ENCODE peak calls at places on chromosomes 7 and 10, in six cellular contexts. X, J, P, G, C and R are unnamed samples.

GRCh38 chr7:65798111-65799075 is 74.5 kb upstream of the VKORC1L1 start:
- DNase-seq in C (no peak), G (no peak), J (no peak), X (no peak), P (no peak), R (no peak)

GRCh38 chr7:153354071-153354470 is 594.5 kb downstream of the ACTR3B start:
- DNase-seq in X (no peak), C (no peak), J (no peak), G (no peak), P (no peak), R (peak; percentile 65)

GRCh38 chr10:112137381-112137987 is 46.1 kb downstream of the GPAM start:
- DNase-seq in X (peak; percentile 58), G (peak; percentile 59), P (peak; percentile 85), C (peak; percentile 68), J (peak; percentile 35), R (peak; percentile 85)

GRCh38 chr7:17095951-17096350 is 202.5 kb upstream of the AHR start:
- DNase-seq in G (no peak), X (no peak), J (no peak), C (no peak), P (no peak), R (no peak)

GRCh38 chr7:142478479-142479220 is 220.8 kb upstream of the PRSS58 start:
- DNase-seq in G (peak; percentile 48), P (peak; percentile 37), J (no peak), X (peak; percentile 54), C (peak; percentile 38), R (peak; percentile 65)

GRCh38 chr7:16078076-16078952 is 343.0 kb downstream of the CRPPA start:
- DNase-seq in P (peak; percentile 76), J (no peak), G (peak; percentile 69), X (no peak), C (peak; percentile 24), R (peak; percentile 75)

GRCh38 chr7:128204455-128204854 is 36.6 kb upstream of the LEP start:
- DNase-seq in G (no peak), J (no peak), C (no peak), P (no peak), X (no peak), R (no peak)

GRCh38 chr7:139828880-139829653 is at the start of gene TBXAS1:
- DNase-seq in C (peak; percentile 19), X (peak; percentile 66), J (no peak), G (no peak), P (no peak), R (no peak)

GRCh38 chr7:50275430-50275829 is 29.1 kb upstream of the IKZF1 start:
- DNase-seq in P (no peak), C (no peak), J (no peak), G (no peak), X (no peak), R (no peak)

GRCh38 chr10:4569132-4569531 is 256.9 kb upstream of the AKR1E2 start:
- DNase-seq in C (no peak), P (no peak), X (no peak), G (no peak), J (no peak), R (no peak)

DNA sequence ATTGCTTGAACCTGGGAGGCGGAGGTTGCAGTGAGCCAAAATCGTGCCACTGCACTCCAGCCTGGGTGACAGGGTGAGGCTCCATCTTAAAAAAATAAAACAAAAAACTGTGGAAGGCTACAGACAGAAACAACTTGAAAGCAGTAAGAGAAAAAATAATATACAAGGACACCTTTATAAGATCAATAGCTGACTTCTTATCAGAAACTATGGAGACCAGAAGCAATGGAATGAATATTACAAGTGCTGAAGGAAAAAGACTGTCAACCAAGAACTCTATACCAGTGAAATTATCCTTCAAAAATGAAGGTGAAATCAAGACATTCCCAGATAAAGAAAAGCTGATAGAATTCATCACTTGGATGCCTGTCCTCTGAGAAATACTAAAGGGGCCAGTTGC is 49.0 kb downstream of the RBAK start:
- DNase-seq in G (peak; percentile 2), P (no peak), J (no peak), X (no peak), C (no peak), R (no peak)
- H3K9me3 ChIP-seq in G (peaks cover 3% of the 10 kb centered on the region), P (no peaks in the 10 kb centered on the region), J (peaks cover 21% of the 10 kb centered on the region), X (peaks cover 7% of the 10 kb centered on the region), C (no peaks in the 10 kb centered on the region), R (peaks cover 4% of the 10 kb centered on the region)

DNA sequence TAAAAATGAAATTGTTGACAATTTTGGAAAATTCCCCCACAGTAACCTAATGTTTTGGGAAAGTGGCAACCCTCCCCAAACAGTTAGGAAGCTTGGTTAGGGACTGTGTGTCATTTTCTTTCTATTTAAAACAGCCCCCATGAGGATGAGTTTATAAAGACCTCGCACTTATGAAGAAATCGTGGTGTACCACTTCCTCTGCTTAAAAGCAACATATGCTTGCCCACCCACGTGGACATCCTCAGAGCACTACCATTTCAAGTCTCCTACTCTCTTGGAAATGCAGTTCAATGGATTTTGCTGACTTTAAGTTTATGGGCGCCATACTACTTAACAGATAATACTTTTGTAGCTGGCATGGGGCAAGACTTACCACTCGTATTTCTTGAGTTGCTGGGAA is 223.8 kb downstream of the DYNC1I1 start:
- DNase-seq in J (no peak), G (no peak), C (no peak), X (no peak), P (no peak), R (no peak)
- H3K9me3 ChIP-seq in J (no peaks in the 10 kb centered on the region), G (no peaks in the 10 kb centered on the region), C (no peaks in the 10 kb centered on the region), X (no peaks in the 10 kb centered on the region), P (no peaks in the 10 kb centered on the region), R (no peaks in the 10 kb centered on the region)

DNA sequence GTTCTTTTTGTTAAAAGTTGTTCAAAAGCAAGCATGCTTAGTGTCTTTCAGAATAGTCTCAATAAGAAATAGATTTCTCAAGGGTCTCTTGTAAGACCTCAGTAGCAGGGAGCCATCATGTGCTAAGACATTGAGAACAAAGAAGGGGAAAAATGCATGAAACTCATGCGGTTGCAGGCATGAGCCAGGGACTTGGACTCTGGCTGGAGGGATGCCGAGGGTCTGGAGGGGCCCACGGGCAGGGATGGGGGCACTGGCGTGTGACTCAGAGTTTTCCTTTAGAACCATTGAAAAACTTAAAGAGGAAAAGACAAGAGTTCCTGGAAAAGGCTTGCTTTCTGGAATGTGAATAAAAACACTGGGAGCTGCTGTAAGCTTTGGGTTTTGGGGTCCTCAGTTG is 253.3 kb downstream of the CCDC3 start:
- DNase-seq in C (no peak), P (no peak), X (no peak), J (no peak), G (no peak), R (no peak)
- H3K9me3 ChIP-seq in C (no peaks in the 10 kb centered on the region), P (no peaks in the 10 kb centered on the region), X (no peaks in the 10 kb centered on the region), J (no peaks in the 10 kb centered on the region), G (no peaks in the 10 kb centered on the region), R (no peaks in the 10 kb centered on the region)

GRCh38 chr10:128476845-128477244 is 350.6 kb upstream of the MKI67 start:
- DNase-seq in C (no peak), X (no peak), P (no peak), J (no peak), G (no peak), R (no peak)

GRCh38 chr10:128481152-128481551 is 354.9 kb upstream of the MKI67 start:
- DNase-seq in J (no peak), X (no peak), P (no peak), G (no peak), C (no peak), R (no peak)

GRCh38 chr10:128483216-128483615 is 357.0 kb upstream of the MKI67 start:
- DNase-seq in X (no peak), P (no peak), G (no peak), J (no peak), C (no peak), R (no peak)

GRCh38 chr10:128484041-128484440 is 357.8 kb upstream of the MKI67 start:
- DNase-seq in J (no peak), G (no peak), X (no peak), C (no peak), P (no peak), R (no peak)

DNA sequence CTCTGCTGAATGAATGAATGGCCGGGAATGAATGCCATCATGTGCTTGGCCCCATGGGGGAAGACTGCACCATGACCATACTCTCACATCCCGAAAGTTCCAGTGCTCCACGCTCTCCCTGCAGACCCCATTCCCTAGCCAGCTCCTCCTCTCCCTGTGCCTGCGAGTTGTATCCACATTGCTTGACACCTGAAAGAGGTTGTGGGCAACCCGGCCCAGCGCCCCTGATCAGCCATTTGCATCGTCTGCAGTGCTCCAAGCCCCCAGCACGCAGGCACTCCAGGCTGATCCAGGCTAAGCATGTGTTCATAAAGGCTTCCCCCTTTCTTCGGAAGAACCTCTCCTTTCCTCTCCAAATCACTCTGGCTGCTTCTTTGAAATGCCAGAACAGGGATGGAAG is 354.4 kb upstream of the MKI67 start:
- DNase-seq in X (no peak), P (no peak), C (no peak), J (no peak), G (no peak), R (no peak)
- H3K9me3 ChIP-seq in X (no peaks in the 10 kb centered on the region), P (no peaks in the 10 kb centered on the region), C (no peaks in the 10 kb centered on the region), J (no peaks in the 10 kb centered on the region), G (no peaks in the 10 kb centered on the region), R (no peaks in the 10 kb centered on the region)

DNA sequence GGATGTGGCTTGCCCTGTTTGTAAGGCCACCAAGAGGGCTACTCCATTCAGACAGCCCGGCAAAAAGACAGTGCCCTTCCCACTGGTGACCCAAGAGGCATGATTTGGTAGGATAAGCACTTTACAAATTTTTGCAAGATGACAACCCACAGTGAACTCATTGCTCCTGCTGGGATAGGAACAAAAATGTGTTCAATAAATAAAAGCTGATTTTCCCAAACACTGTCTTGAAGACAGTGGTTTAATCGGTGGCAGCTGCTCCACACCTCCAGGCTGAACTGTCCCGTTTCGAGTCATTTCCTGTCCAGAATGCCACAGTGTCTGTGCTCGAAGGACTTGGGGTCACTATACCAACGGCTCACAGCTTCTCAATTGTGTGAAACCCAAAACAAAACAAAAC is 45.1 kb upstream of the NPTX2 start:
- DNase-seq in P (no peak), J (no peak), X (no peak), G (no peak), C (no peak), R (no peak)
- H3K9me3 ChIP-seq in P (no peaks in the 10 kb centered on the region), J (peaks cover 18% of the 10 kb centered on the region), X (no peaks in the 10 kb centered on the region), G (peaks cover 14% of the 10 kb centered on the region), C (no peaks in the 10 kb centered on the region), R (peaks cover 3% of the 10 kb centered on the region)

GRCh38 chr10:42454313-42454712 is 184.1 kb downstream of the ZNF33B start:
- DNase-seq in X (no peak), C (no peak), P (no peak), G (no peak), J (no peak), R (no peak)
- H3K9me3 ChIP-seq in X (no peaks in the 10 kb centered on the region), C (no peaks in the 10 kb centered on the region), P (no peaks in the 10 kb centered on the region), G (no peaks in the 10 kb centered on the region), J (no peaks in the 10 kb centered on the region), R (no peaks in the 10 kb centered on the region)

GRCh38 chr7:158143196-158144120 is 444.2 kb downstream of the PTPRN2 start:
- DNase-seq in C (no peak), G (no peak), J (no peak), P (no peak), X (no peak), R (no peak)
- H3K9me3 ChIP-seq in C (no peaks in the 10 kb centered on the region), G (peaks cover 7% of the 10 kb centered on the region), J (no peaks in the 10 kb centered on the region), P (peaks cover 2% of the 10 kb centered on the region), X (no peaks in the 10 kb centered on the region), R (peaks cover 9% of the 10 kb centered on the region)

GRCh38 chr7:56157238-56157790 is 41.1 kb upstream of the NUPR2 start:
- DNase-seq in J (no peak), P (no peak), C (no peak), X (no peak), G (no peak), R (no peak)
- H3K9me3 ChIP-seq in J (peaks cover 17% of the 10 kb centered on the region), P (no peaks in the 10 kb centered on the region), C (no peaks in the 10 kb centered on the region), X (no peaks in the 10 kb centered on the region), G (peaks cover 3% of the 10 kb centered on the region), R (no peaks in the 10 kb centered on the region)